ENCODE peak calls at places on chromosomes 16 and 17, in four cellular contexts. One of them, this sample, is unnamed.

GRCh38 chr16:66930189-66930588 is 4.0 kb downstream of the CIAO2B start:
- DNase-seq in K562: peak
- DNase-seq in WTC11: no peak
- DNase-seq in HepG2: peak
- DNase-seq in this sample: no peak

GRCh38 chr16:50517450-50518252 is 30.5 kb upstream of the NKD1 start:
- DNase-seq in K562: no peak
- DNase-seq in WTC11: no peak
- DNase-seq in HepG2: no peak
- DNase-seq in this sample: no peak

GRCh38 chr16:64629622-64630021 is 492.2 kb downstream of the CDH11 start:
- DNase-seq in K562: no peak
- DNase-seq in WTC11: no peak
- DNase-seq in HepG2: no peak
- DNase-seq in this sample: no peak

GRCh38 chr16:245105-245504 is 10.5 kb downstream of the FAM234A start:
- DNase-seq in K562: no peak
- DNase-seq in WTC11: no peak
- DNase-seq in HepG2: no peak
- DNase-seq in this sample: no peak

GRCh38 chr17:18182190-18182977 is 1.2 kb upstream of the ALKBH5 start:
- DNase-seq in K562: no peak
- DNase-seq in WTC11: peak
- DNase-seq in HepG2: no peak
- DNase-seq in this sample: no peak

GRCh38 chr17:79500738-79501533 is 109.9 kb downstream of the RBFOX3 start:
- DNase-seq in K562: peak
- DNase-seq in WTC11: no peak
- DNase-seq in HepG2: no peak
- DNase-seq in this sample: no peak

GRCh38 chr17:21081967-21082366 is 39.2 kb upstream of the USP22 start:
- DNase-seq in K562: peak
- DNase-seq in WTC11: no peak
- DNase-seq in HepG2: no peak
- DNase-seq in this sample: no peak

GRCh38 chr16:8935989-8936388 is 27.7 kb downstream of the USP7 start:
- DNase-seq in K562: no peak
- DNase-seq in WTC11: peak
- DNase-seq in HepG2: peak
- DNase-seq in this sample: peak

GRCh38 chr16:19143241-19143640 is 24.8 kb upstream of the SYT17 start:
- DNase-seq in K562: no peak
- DNase-seq in WTC11: no peak
- DNase-seq in HepG2: no peak
- DNase-seq in this sample: no peak

GRCh38 chr16:72937360-72937759 is 110.6 kb downstream of the ZFHX3 start:
- DNase-seq in K562: no peak
- DNase-seq in WTC11: no peak
- DNase-seq in HepG2: peak
- DNase-seq in this sample: peak

GRCh38 chr16:51556694-51557327 is 405.7 kb upstream of the SALL1 start:
- DNase-seq in K562: no peak
- DNase-seq in WTC11: no peak
- DNase-seq in HepG2: no peak
- DNase-seq in this sample: peak

GRCh38 chr17:45345554-45346254 is 28.9 kb upstream of the MAP3K14 start:
- DNase-seq in K562: peak
- DNase-seq in WTC11: no peak
- DNase-seq in HepG2: no peak
- DNase-seq in this sample: peak

GRCh38 chr17:13017623-13018462 is at the start of gene ELAC2:
- DNase-seq in K562: peak
- DNase-seq in WTC11: peak
- DNase-seq in HepG2: peak
- DNase-seq in this sample: peak

GRCh38 chr17:37676115-37676925 is 33.1 kb upstream of the DDX52 start:
- DNase-seq in K562: no peak
- DNase-seq in WTC11: no peak
- DNase-seq in HepG2: peak
- DNase-seq in this sample: no peak

GRCh38 chr16:88438084-88438870 is 14.8 kb upstream of the ZFPM1 start:
- DNase-seq in K562: no peak
- DNase-seq in WTC11: no peak
- DNase-seq in HepG2: no peak
- DNase-seq in this sample: no peak

GRCh38 chr17:73138541-73139138 is 26.2 kb upstream of the SSTR2 start:
- DNase-seq in K562: no peak
- DNase-seq in WTC11: no peak
- DNase-seq in HepG2: no peak
- DNase-seq in this sample: no peak

GRCh38 chr16:73231969-73232554 is 184.1 kb upstream of the ZFHX3 start:
- DNase-seq in K562: no peak
- DNase-seq in WTC11: no peak
- DNase-seq in HepG2: no peak
- DNase-seq in this sample: no peak

GRCh38 chr17:39834017-39834416 is 30.1 kb downstream of the IKZF3 start:
- DNase-seq in K562: no peak
- DNase-seq in WTC11: no peak
- DNase-seq in HepG2: no peak
- DNase-seq in this sample: no peak

GRCh38 chr16:17379121-17379571 is 91.6 kb downstream of the XYLT1 start:
- DNase-seq in K562: no peak
- DNase-seq in WTC11: no peak
- DNase-seq in HepG2: no peak
- DNase-seq in this sample: no peak

GRCh38 chr16:87032554-87032953 is 284.6 kb downstream of the C16orf95 start:
- DNase-seq in K562: no peak
- DNase-seq in WTC11: no peak
- DNase-seq in HepG2: no peak
- DNase-seq in this sample: no peak

GRCh38 chr17:77697480-77698400 is 260.8 kb upstream of the TNRC6C start:
- DNase-seq in K562: no peak
- DNase-seq in WTC11: no peak
- DNase-seq in HepG2: no peak
- DNase-seq in this sample: no peak

GRCh38 chr17:49365667-49366066 is 3.6 kb upstream of the ZNF652 start:
- DNase-seq in K562: no peak
- DNase-seq in WTC11: peak
- DNase-seq in HepG2: peak
- DNase-seq in this sample: no peak

GRCh38 chr17:18093616-18094408 is 6.1 kb downstream of the DRG2 start:
- DNase-seq in K562: peak
- DNase-seq in WTC11: peak
- DNase-seq in HepG2: peak
- DNase-seq in this sample: peak

GRCh38 chr16:83143788-83144187 is 517.0 kb downstream of the CDH13 start:
- DNase-seq in K562: no peak
- DNase-seq in WTC11: no peak
- DNase-seq in HepG2: peak
- DNase-seq in this sample: no peak

GRCh38 chr16:45454-45853 is 8.0 kb downstream of the POLR3K start:
- DNase-seq in K562: no peak
- DNase-seq in WTC11: no peak
- DNase-seq in HepG2: peak
- DNase-seq in this sample: no peak

GRCh38 chr16:87414251-87414680 is 22.1 kb downstream of the MAP1LC3B start:
- DNase-seq in K562: no peak
- DNase-seq in WTC11: no peak
- DNase-seq in HepG2: no peak
- DNase-seq in this sample: no peak

GRCh38 chr17:42118545-42118944 is 2.6 kb downstream of the KAT2A start:
- DNase-seq in K562: peak
- DNase-seq in WTC11: peak
- DNase-seq in HepG2: peak
- DNase-seq in this sample: peak

GRCh38 chr17:42573095-42573494 is 4.4 kb downstream of the PSMC3IP start:
- DNase-seq in K562: no peak
- DNase-seq in WTC11: no peak
- DNase-seq in HepG2: no peak
- DNase-seq in this sample: no peak

GRCh38 chr17:39197380-39198185 is at the start of gene CACNB1:
- DNase-seq in K562: peak
- DNase-seq in WTC11: peak
- DNase-seq in HepG2: peak
- DNase-seq in this sample: peak

GRCh38 chr17:74249966-74250365 is 24.1 kb upstream of the DNAI2 start:
- DNase-seq in K562: no peak
- DNase-seq in WTC11: no peak
- DNase-seq in HepG2: no peak
- DNase-seq in this sample: no peak

GRCh38 chr17:36148559-36149295 is 27.7 kb downstream of the TBC1D3B start:
- DNase-seq in K562: peak
- DNase-seq in WTC11: peak
- DNase-seq in HepG2: peak
- DNase-seq in this sample: peak

GRCh38 chr16:56108724-56109123 is 82.6 kb upstream of the GNAO1 start:
- DNase-seq in K562: no peak
- DNase-seq in WTC11: no peak
- DNase-seq in HepG2: no peak
- DNase-seq in this sample: no peak

GRCh38 chr17:14011740-14012405 is 57.4 kb upstream of the COX10 start:
- DNase-seq in K562: no peak
- DNase-seq in WTC11: no peak
- DNase-seq in HepG2: no peak
- DNase-seq in this sample: no peak

GRCh38 chr16:31350275-31351005 is 4.5 kb upstream of the ITGAX start:
- DNase-seq in K562: no peak
- DNase-seq in WTC11: no peak
- DNase-seq in HepG2: no peak
- DNase-seq in this sample: no peak

GRCh38 chr16:31352344-31353115 is 2.4 kb upstream of the ITGAX start:
- DNase-seq in K562: no peak
- DNase-seq in WTC11: no peak
- DNase-seq in HepG2: no peak
- DNase-seq in this sample: no peak

GRCh38 chr16:31354394-31355291 is at the start of gene ITGAX:
- DNase-seq in K562: peak
- DNase-seq in WTC11: no peak
- DNase-seq in HepG2: no peak
- DNase-seq in this sample: no peak

GRCh38 chr16:31351246-31351936 is 3.6 kb upstream of the ITGAX start:
- DNase-seq in K562: no peak
- DNase-seq in WTC11: no peak
- DNase-seq in HepG2: no peak
- DNase-seq in this sample: no peak

DNA sequence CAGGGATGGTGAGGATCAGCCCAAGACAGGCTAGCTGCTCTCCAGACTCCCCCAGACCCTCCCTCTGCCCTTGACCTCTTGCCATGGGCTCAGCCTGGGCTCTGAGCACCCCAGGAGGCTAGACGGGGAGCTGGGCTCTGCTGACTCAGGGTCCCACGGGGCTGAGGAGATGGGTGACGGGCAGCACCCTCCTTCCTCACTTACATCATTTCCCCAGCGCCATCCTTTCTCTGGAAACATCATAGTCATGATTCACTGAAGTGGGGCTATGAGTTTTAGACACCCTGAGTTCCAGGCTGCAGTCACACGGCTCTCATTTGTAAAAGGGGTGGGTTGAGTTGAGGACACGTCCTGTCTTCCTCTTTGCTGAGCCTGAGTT is 3.0 kb upstream of the ITGAX start:
- DNase-seq in K562: no peak
- DNase-seq in WTC11: no peak
- DNase-seq in HepG2: no peak
- DNase-seq in this sample: no peak
- TF ChIP-seq ELF4 in K562: no peak
- TF ChIP-seq ELF4 in WTC11: no peak
- TF ChIP-seq ELF4 in HepG2: no peak
- TF ChIP-seq ELF4 in this sample: no peak

GRCh38 chr17:80513892-80514291 is 30.7 kb upstream of the RPTOR start:
- DNase-seq in K562: no peak
- DNase-seq in WTC11: no peak
- DNase-seq in HepG2: no peak
- DNase-seq in this sample: no peak
- TF ChIP-seq ELF4 in K562: no peak
- TF ChIP-seq ELF4 in WTC11: no peak
- TF ChIP-seq ELF4 in HepG2: no peak
- TF ChIP-seq ELF4 in this sample: no peak

GRCh38 chr17:50758524-50758923 is 8.8 kb downstream of the ANKRD40CL start:
- DNase-seq in K562: no peak
- DNase-seq in WTC11: no peak
- DNase-seq in HepG2: no peak
- DNase-seq in this sample: no peak
- TF ChIP-seq ELF4 in K562: no peak
- TF ChIP-seq ELF4 in WTC11: no peak
- TF ChIP-seq ELF4 in HepG2: no peak
- TF ChIP-seq ELF4 in this sample: no peak

GRCh38 chr16:85285681-85286065 is 173.4 kb upstream of the CIBAR2 start:
- DNase-seq in K562: no peak
- DNase-seq in WTC11: no peak
- DNase-seq in HepG2: no peak
- DNase-seq in this sample: no peak

GRCh38 chr16:85286970-85287814 is 174.9 kb upstream of the CIBAR2 start:
- DNase-seq in K562: peak
- DNase-seq in WTC11: no peak
- DNase-seq in HepG2: no peak
- DNase-seq in this sample: no peak

GRCh38 chr16:85288341-85288868 is 176.1 kb upstream of the CIBAR2 start:
- DNase-seq in K562: no peak
- DNase-seq in WTC11: no peak
- DNase-seq in HepG2: no peak
- DNase-seq in this sample: no peak

GRCh38 chr16:85284138-85284897 is 172.0 kb upstream of the CIBAR2 start:
- DNase-seq in K562: no peak
- DNase-seq in WTC11: no peak
- DNase-seq in HepG2: no peak
- DNase-seq in this sample: no peak

GRCh38 chr16:85286066-85286712 is 173.9 kb upstream of the CIBAR2 start:
- DNase-seq in K562: no peak
- DNase-seq in WTC11: no peak
- DNase-seq in HepG2: no peak
- DNase-seq in this sample: no peak
- TF ChIP-seq ELF4 in K562: no peak
- TF ChIP-seq ELF4 in WTC11: no peak
- TF ChIP-seq ELF4 in HepG2: no peak
- TF ChIP-seq ELF4 in this sample: no peak

DNA sequence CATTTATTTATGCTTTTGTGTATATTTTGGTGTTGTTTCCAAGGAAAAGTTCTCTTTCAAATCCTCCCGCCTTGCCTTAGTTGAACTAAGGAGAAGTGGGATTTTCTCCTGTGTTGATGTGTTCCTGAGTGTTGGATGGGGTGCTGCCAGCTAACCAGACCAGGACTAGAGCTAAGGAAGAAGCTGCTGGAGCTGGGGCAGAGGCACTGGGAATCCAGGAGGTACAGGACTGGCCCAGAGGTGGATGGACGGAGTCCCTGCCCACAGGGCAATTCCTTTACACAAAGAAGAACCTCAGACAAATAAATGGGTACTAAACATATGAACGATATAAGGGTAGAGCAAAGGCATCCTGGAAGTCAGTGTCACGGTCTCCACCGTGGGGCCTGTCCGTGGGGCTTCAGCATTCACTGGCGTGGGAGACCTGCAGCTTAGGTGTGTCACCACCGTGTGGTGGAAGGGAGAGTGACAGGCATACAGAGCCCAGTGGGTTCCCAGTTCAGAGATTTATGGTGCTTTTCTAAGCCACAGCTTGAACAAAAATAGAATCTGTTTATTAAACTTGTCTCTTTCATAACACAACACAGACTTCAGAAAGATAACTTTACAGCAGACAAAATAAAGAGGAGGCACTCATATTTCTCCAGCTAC is 270.7 kb downstream of the NTN1 start:
- DNase-seq in K562: peak
- DNase-seq in WTC11: peak
- DNase-seq in HepG2: peak
- DNase-seq in this sample: peak
- TF ChIP-seq ELF4 in K562: no peak
- TF ChIP-seq ELF4 in WTC11: no peak
- TF ChIP-seq ELF4 in HepG2: no peak
- TF ChIP-seq ELF4 in this sample: no peak

This sample was measured in HEK293T.